ENCODE peak calls at places on chromosomes 12 and 14, in eight cellular contexts. N, H, Q, S, J, R, C and B are unnamed samples.

GRCh38 chr14:70121521-70121920 is 67.2 kb downstream of the SLC8A3 start:
- DNase-seq in N (no peak), H (no peak), Q (no peak), S (no peak), J (no peak), R (no peak), C (no peak), B (no peak)

GRCh38 chr14:61582815-61583214 is 112.5 kb upstream of the HIF1A start:
- DNase-seq in N (no peak), H (no peak), Q (peak; percentile 32), S (no peak), J (no peak), R (no peak), C (no peak), B (no peak)

GRCh38 chr12:12954361-12954760 is 2.4 kb upstream of the GPRC5D start:
- DNase-seq in N (no peak), H (no peak), Q (peak; percentile 52), S (no peak), J (no peak), R (no peak), C (no peak), B (no peak)

GRCh38 chr14:101355284-101355683 is 206.0 kb upstream of the DIO3 start:
- DNase-seq in N (no peak), H (no peak), Q (no peak), S (no peak), J (no peak), R (no peak), C (no peak), B (no peak)

GRCh38 chr12:54420766-54421144 is 1.7 kb upstream of the ITGA5 start:
- DNase-seq in N (peak; percentile 37), H (no peak), Q (no peak), S (no peak), J (no peak), R (no peak), C (peak; percentile 74), B (no peak)

GRCh38 chr14:68663385-68664076 is 129.3 kb downstream of the ZFP36L1 start:
- DNase-seq in N (no peak), H (peak; percentile 9), Q (peak; percentile 99), S (no peak), J (peak; percentile 73), R (no peak), C (no peak), B (no peak)

GRCh38 chr12:71214511-71215285 is 56.9 kb upstream of the TSPAN8 start:
- DNase-seq in N (no peak), H (no peak), Q (peak; percentile 63), S (no peak), J (no peak), R (no peak), C (no peak), B (peak; percentile 31)

GRCh38 chr12:114347861-114348260 is 58.1 kb downstream of the TBX5 start:
- DNase-seq in N (no peak), H (no peak), Q (no peak), S (no peak), J (no peak), R (no peak), C (no peak), B (no peak)

GRCh38 chr12:115569694-115570093 is 707.8 kb downstream of the MED13L start:
- DNase-seq in N (no peak), H (no peak), Q (peak; percentile 32), S (no peak), J (no peak), R (peak; percentile 76), C (no peak), B (no peak)

GRCh38 chr14:93764211-93764659 is 24.1 kb downstream of the PRIMA1 start:
- DNase-seq in N (no peak), H (no peak), Q (peak; percentile 11), S (peak; percentile 42), J (peak; percentile 25), R (peak; percentile 77), C (no peak), B (no peak)

GRCh38 chr12:54364413-54364812 is at the start of gene GPR84:
- DNase-seq in N (no peak), H (no peak), Q (no peak), S (no peak), J (peak; percentile 18), R (no peak), C (no peak), B (no peak)

GRCh38 chr14:69268763-69269162 is 8.8 kb downstream of the GALNT16 start:
- DNase-seq in N (no peak), H (peak; percentile 59), Q (peak; percentile 72), S (no peak), J (peak; percentile 57), R (no peak), C (no peak), B (no peak)

GRCh38 chr12:30437044-30437443 is 258.6 kb downstream of the IPO8 start:
- DNase-seq in N (no peak), H (no peak), Q (peak; percentile 20), S (no peak), J (no peak), R (no peak), C (no peak), B (no peak)

GRCh38 chr14:99230271-99231141 is 41.5 kb downstream of the BCL11B start:
- DNase-seq in N (no peak), H (peak; percentile 55), Q (peak; percentile 11), S (no peak), J (no peak), R (no peak), C (no peak), B (no peak)

GRCh38 chr14:99231850-99232401 is 40.1 kb downstream of the BCL11B start:
- DNase-seq in N (no peak), H (peak; percentile 63), Q (peak; percentile 24), S (no peak), J (no peak), R (no peak), C (no peak), B (no peak)

GRCh38 chr14:99232406-99233214 is 39.4 kb downstream of the BCL11B start:
- DNase-seq in N (no peak), H (peak; percentile 39), Q (no peak), S (no peak), J (no peak), R (no peak), C (no peak), B (no peak)

GRCh38 chr14:99229654-99230215 is 42.3 kb downstream of the BCL11B start:
- DNase-seq in N (no peak), H (no peak), Q (peak; percentile 34), S (no peak), J (no peak), R (no peak), C (no peak), B (no peak)

GRCh38 chr14:99231181-99231849 is 40.7 kb downstream of the BCL11B start:
- DNase-seq in N (no peak), H (peak; percentile 74), Q (no peak), S (no peak), J (no peak), R (no peak), C (no peak), B (no peak)
- H3K4me3 ChIP-seq in N (no peak overlapping the region), H (no peak overlapping the region), Q (no peak overlapping the region), S (no peak overlapping the region), J (no peak overlapping the region), R (no peak overlapping the region), C (no peak overlapping the region), B (no peak overlapping the region)

DNA sequence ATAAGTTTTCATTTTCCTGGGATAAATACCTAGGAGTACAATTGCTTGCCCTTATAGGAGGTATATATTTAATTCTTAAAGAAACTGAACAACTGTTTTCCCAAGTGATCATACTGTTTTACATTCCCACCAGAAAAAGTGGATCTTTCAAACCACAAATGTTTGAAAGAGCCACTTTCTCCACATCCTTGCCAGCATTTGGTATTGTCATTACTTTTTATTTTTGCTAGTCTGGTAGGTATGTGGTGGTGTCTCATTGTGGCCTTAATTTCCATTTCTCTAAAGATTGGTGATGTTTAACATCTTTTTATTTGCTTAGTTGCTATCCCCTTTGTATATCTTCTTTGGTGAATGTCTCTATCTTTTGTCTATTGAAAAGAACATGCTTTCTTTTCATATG is 50.6 kb downstream of the CCDC91 start:
- DNase-seq in N (no peak), H (no peak), Q (no peak), S (no peak), J (no peak), R (no peak), C (no peak), B (no peak)
- H3K36me3 ChIP-seq in N (no peaks in the 10 kb centered on the region), H (no peaks in the 10 kb centered on the region), Q (no peaks in the 10 kb centered on the region), S (no peaks in the 10 kb centered on the region), J (no peaks in the 10 kb centered on the region), R (no peaks in the 10 kb centered on the region), C (no peaks in the 10 kb centered on the region), B (no peaks in the 10 kb centered on the region)

DNA sequence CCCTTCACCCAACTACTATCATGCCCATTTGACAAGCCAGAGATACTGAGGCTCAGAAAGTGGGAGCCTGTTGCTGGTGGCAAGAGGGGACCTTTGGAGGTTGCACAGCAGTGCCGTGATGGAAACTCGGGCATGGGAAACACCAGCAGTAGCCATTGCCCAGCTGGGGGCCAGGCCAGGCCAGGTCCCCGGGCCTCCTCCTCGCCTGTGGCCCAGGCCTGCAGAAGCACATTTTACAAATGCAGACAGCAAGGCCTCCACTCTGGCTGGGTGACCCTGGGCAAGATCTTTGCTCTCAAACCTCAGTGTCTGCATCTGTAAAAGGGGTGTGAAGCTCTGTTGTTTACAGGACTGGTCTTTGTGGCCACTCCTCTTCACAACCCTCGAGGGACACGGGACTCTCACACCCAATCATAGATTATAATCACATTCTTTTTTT is 4.5 kb upstream of the SH2B3 start:
- DNase-seq in N (no peak), H (no peak), Q (no peak), S (no peak), J (no peak), R (no peak), C (no peak), B (no peak)
- TF ChIP-seq CTCF in N (no peak), H (no peak), Q (no peak), S (no peak), J (no peak), R (no peak), C (no peak), B (no peak)

GRCh38 chr12:112418596-112419268 is at the start of gene PTPN11:
- DNase-seq in N (peak; percentile 74), H (peak; percentile 86), Q (peak; percentile 80), S (peak; percentile 91), J (peak; percentile 84), R (peak; percentile 92), C (peak; percentile 91), B (peak; percentile 94)

GRCh38 chr12:112422531-112422930 is 3.8 kb downstream of the PTPN11 start:
- DNase-seq in N (peak; percentile 45), H (no peak), Q (no peak), S (no peak), J (no peak), R (no peak), C (no peak), B (no peak)

GRCh38 chr12:112419269-112420133 is 754 bp downstream of the PTPN11 start:
- DNase-seq in N (peak; percentile 58), H (peak; percentile 73), Q (peak; percentile 78), S (peak; percentile 63), J (peak; percentile 84), R (peak; percentile 53), C (peak; percentile 79), B (no peak)

GRCh38 chr12:112421363-112421762 is 2.6 kb downstream of the PTPN11 start:
- DNase-seq in N (no peak), H (no peak), Q (no peak), S (no peak), J (no peak), R (no peak), C (no peak), B (no peak)

DNA sequence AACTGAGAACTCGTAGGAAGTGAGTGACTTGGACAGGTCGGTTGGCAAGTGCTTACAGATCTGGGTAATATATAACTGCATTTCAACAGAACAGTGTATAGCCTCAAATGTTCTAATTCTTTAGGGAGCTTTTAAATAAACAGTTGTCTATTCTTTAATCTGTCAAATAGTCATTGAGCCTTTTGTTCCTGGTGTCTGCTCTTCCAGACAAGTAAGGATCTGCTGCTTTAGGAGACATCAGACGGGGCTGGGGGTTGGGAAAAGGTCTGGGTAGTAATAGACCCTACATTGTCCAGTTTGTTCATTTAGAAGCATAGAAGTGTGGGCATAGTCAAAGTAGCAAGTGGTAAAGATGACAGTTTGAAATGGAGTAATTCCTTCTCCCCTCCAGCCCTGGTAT is 2.0 kb downstream of the PTPN11 start:
- DNase-seq in N (no peak), H (no peak), Q (no peak), S (no peak), J (no peak), R (no peak), C (no peak), B (no peak)
- H3K4me3 ChIP-seq in N (no peak overlapping the region), H (no peak overlapping the region), Q (no peak overlapping the region), S (no peak overlapping the region), J (no peak overlapping the region), R (no peak overlapping the region), C (peak overlapping the region; percentile 99), B (no peak overlapping the region)